ENCODE peak calls at places on chromosomes 1 and 21, in nine cellular contexts. W, L, N, R, A, J, I, V and O are unnamed samples.

GRCh38 chr21:37398697-37399096 is 32.1 kb downstream of the DYRK1A start:
- DNase-seq in I (no peak), L (no peak), V (no peak), A (no peak), R (no peak), J (no peak), W (no peak), N (no peak), O (no peak)

GRCh38 chr1:204928671-204929486 is 58.2 kb downstream of the NFASC start:
- DNase-seq in A (no peak), J (no peak), V (peak), W (no peak), I (no peak), L (no peak), N (no peak), R (no peak), O (no peak)

GRCh38 chr1:175604598-175604997 is 138.8 kb downstream of the TNR start:
- DNase-seq in W (no peak), A (no peak), I (no peak), N (no peak), R (no peak), J (no peak), L (no peak), V (no peak), O (no peak)

GRCh38 chr1:221648201-221648600 is 93.7 kb downstream of the DUSP10 start:
- DNase-seq in W (no peak), A (no peak), R (no peak), L (no peak), V (no peak), J (no peak), I (no peak), N (no peak), O (no peak)

GRCh38 chr1:230351983-230352382 is 74.1 kb downstream of the PGBD5 start:
- DNase-seq in W (no peak), N (no peak), V (no peak), L (no peak), A (no peak), R (no peak), J (no peak), I (no peak), O (no peak)

GRCh38 chr1:77687519-77687906 is 5.1 kb upstream of the ZZZ3 start:
- DNase-seq in V (no peak), I (no peak), L (peak), R (no peak), W (no peak), A (peak), J (peak), N (no peak), O (peak)

GRCh38 chr1:160777486-160778089 is 18.4 kb upstream of the LY9 start:
- DNase-seq in R (no peak), V (peak), W (peak), N (peak), A (peak), I (no peak), J (peak), L (no peak), O (peak)

GRCh38 chr1:112332751-112333150 is 63.3 kb upstream of the CTTNBP2NL start:
- DNase-seq in L (no peak), W (no peak), I (no peak), J (no peak), R (no peak), N (no peak), A (no peak), V (no peak), O (no peak)

GRCh38 chr1:43449708-43450069 is 4.0 kb downstream of the HYI start:
- DNase-seq in A (no peak), W (no peak), L (no peak), V (no peak), N (no peak), J (no peak), I (no peak), R (no peak), O (peak)

GRCh38 chr1:52523376-52523775 is 29.5 kb downstream of the TUT4 start:
- DNase-seq in L (no peak), I (no peak), J (no peak), A (peak), V (no peak), R (no peak), W (no peak), N (no peak), O (no peak)

GRCh38 chr1:155867766-155868165 is 8.4 kb downstream of the SYT11 start:
- DNase-seq in V (no peak), A (no peak), I (no peak), N (no peak), W (no peak), L (no peak), R (no peak), J (no peak), O (no peak)

GRCh38 chr1:9877962-9878361 is 32.1 kb downstream of the CTNNBIP1 start:
- DNase-seq in I (no peak), W (no peak), L (no peak), V (no peak), J (no peak), R (no peak), N (no peak), A (no peak), O (no peak)

GRCh38 chr1:175332515-175332914 is 139.9 kb upstream of the KIAA0040 start:
- DNase-seq in R (no peak), W (no peak), L (no peak), V (no peak), J (no peak), I (no peak), A (no peak), N (no peak), O (no peak)

GRCh38 chr1:220170836-220171526 is 77.0 kb downstream of the IARS2 start:
- DNase-seq in N (no peak), A (no peak), V (no peak), W (no peak), J (no peak), I (no peak), R (no peak), L (no peak), O (no peak)

GRCh38 chr1:2194319-2194897 is at the start of gene FAAP20:
- DNase-seq in W (peak), J (peak), V (no peak), I (no peak), L (no peak), A (peak), N (peak), R (no peak), O (peak)

GRCh38 chr1:178724734-178725602 is at the start of gene RALGPS2:
- DNase-seq in N (peak), L (peak), W (peak), R (no peak), J (peak), V (peak), A (peak), I (peak), O (peak)

GRCh38 chr1:119372493-119373086 is 4.0 kb downstream of the HAO2 start:
- DNase-seq in L (peak), J (no peak), N (no peak), I (no peak), W (no peak), V (no peak), A (peak), R (no peak), O (no peak)

GRCh38 chr1:12113433-12114339 is 50.6 kb downstream of the TNFRSF8 start:
- DNase-seq in J (no peak), W (no peak), L (no peak), V (peak), I (no peak), R (no peak), A (peak), N (no peak), O (no peak)

GRCh38 chr21:42973991-42974831 is at the start of gene PKNOX1:
- DNase-seq in R (peak), N (peak), A (peak), J (peak), I (peak), L (peak), V (peak), W (peak), O (peak)

GRCh38 chr1:50333595-50333974 is 89.7 kb downstream of the DMRTA2 start:
- DNase-seq in R (no peak), I (no peak), W (no peak), A (peak), J (peak), N (peak), V (no peak), L (peak), O (peak)

GRCh38 chr1:179083031-179083345 is 1.1 kb downstream of the TOR3A start:
- DNase-seq in R (no peak), V (no peak), L (no peak), N (no peak), W (no peak), I (no peak), J (no peak), A (no peak), O (no peak)

GRCh38 chr1:209416009-209416408 is 167.5 kb upstream of the CAMK1G start:
- DNase-seq in N (no peak), L (no peak), A (peak), V (peak), R (no peak), I (peak), W (no peak), J (no peak), O (peak)

GRCh38 chr1:19042675-19043578 is 86.5 kb upstream of the IFFO2 start:
- DNase-seq in L (no peak), W (no peak), N (no peak), V (no peak), I (no peak), J (no peak), R (no peak), A (no peak), O (peak)

GRCh38 chr1:2641381-2642130 is 8.7 kb upstream of the MMEL1 start:
- DNase-seq in N (no peak), R (no peak), L (no peak), A (no peak), J (no peak), W (no peak), I (no peak), V (no peak), O (peak)

GRCh38 chr1:40939320-40940059 is 40.0 kb upstream of the CTPS1 start:
- DNase-seq in W (no peak), I (no peak), A (peak), N (no peak), V (no peak), R (no peak), J (no peak), L (no peak), O (no peak)